ENCODE peak calls at places on chromosomes 11 and 22, in eight cellular contexts. R is lung, L is left ventricle myocardium inferior, Q is PC-9, Y is bronchial epithelial cell, V is K562, J is coronary artery, T is mucosa of descending colon. K is an unnamed sample.

GRCh38 chr22:50342651-50343540 is at the start of gene PPP6R2:
- DNase-seq in R (peak), L (peak), Q (peak), Y (peak), V (peak), J (peak), T (peak), K (peak)

GRCh38 chr22:39290724-39291161 is 28.7 kb downstream of the RPL3 start:
- DNase-seq in R (no peak), L (peak), Q (peak), Y (peak), V (no peak), J (no peak), T (no peak), K (peak)

GRCh38 chr11:112581747-112582146 is 321.1 kb upstream of the PLET1 start:
- DNase-seq in R (no peak), L (no peak), Q (no peak), Y (no peak), V (no peak), J (no peak), T (no peak), K (no peak)

GRCh38 chr11:36155770-36156485 is 133.3 kb downstream of the COMMD9 start:
- DNase-seq in R (no peak), L (no peak), Q (no peak), Y (peak), V (no peak), J (no peak), T (no peak), K (peak)

GRCh38 chr11:77467233-77467632 is 6.7 kb downstream of the PAK1 start:
- DNase-seq in R (no peak), L (no peak), Q (no peak), Y (peak), V (no peak), J (no peak), T (no peak), K (peak)

GRCh38 chr11:17298302-17298701 is 21.8 kb downstream of the NUCB2 start:
- DNase-seq in R (no peak), L (no peak), Q (no peak), Y (no peak), V (no peak), J (no peak), T (no peak), K (no peak)

GRCh38 chr11:34613015-34613414 is 7.9 kb upstream of the EHF start:
- DNase-seq in R (no peak), L (no peak), Q (no peak), Y (no peak), V (no peak), J (no peak), T (no peak), K (no peak)

GRCh38 chr11:113378692-113379091 is 8.9 kb upstream of the ANKK1 start:
- DNase-seq in R (no peak), L (no peak), Q (no peak), Y (peak), V (no peak), J (no peak), T (no peak), K (peak)

GRCh38 chr11:2302844-2303626 is 1.2 kb downstream of the TSPAN32 start:
- DNase-seq in R (no peak), L (peak), Q (no peak), Y (no peak), V (no peak), J (peak), T (peak), K (no peak)

GRCh38 chr11:121444508-121444907 is 7.6 kb upstream of the SORL1 start:
- DNase-seq in R (no peak), L (no peak), Q (no peak), Y (no peak), V (no peak), J (no peak), T (no peak), K (no peak)

GRCh38 chr22:41256254-41256897 is 15.6 kb upstream of the CHADL start:
- DNase-seq in R (no peak), L (no peak), Q (peak), Y (peak), V (no peak), J (no peak), T (no peak), K (peak)

GRCh38 chr11:46410021-46410420 is 18.4 kb upstream of the CHRM4 start:
- DNase-seq in R (no peak), L (no peak), Q (no peak), Y (no peak), V (no peak), J (no peak), T (no peak), K (no peak)

GRCh38 chr11:6703247-6704063 is 20.3 kb upstream of the MRPL17 start:
- DNase-seq in R (peak), L (peak), Q (peak), Y (peak), V (no peak), J (no peak), T (no peak), K (peak)

GRCh38 chr22:19377565-19378361 is 53.8 kb downstream of the HIRA start:
- DNase-seq in R (no peak), L (no peak), Q (no peak), Y (no peak), V (no peak), J (peak), T (no peak), K (no peak)

GRCh38 chr11:2097356-2097997 is 41.7 kb downstream of the IGF2 start:
- DNase-seq in R (peak), L (peak), Q (no peak), Y (peak), V (peak), J (no peak), T (peak), K (peak)

GRCh38 chr11:78372114-78372768 is 45.4 kb downstream of the GAB2 start:
- DNase-seq in R (no peak), L (no peak), Q (no peak), Y (no peak), V (no peak), J (no peak), T (no peak), K (no peak)

GRCh38 chr22:38755155-38755910 is 465 bp downstream of the SUN2 start:
- DNase-seq in R (peak), L (peak), Q (peak), Y (peak), V (peak), J (peak), T (peak), K (peak)

GRCh38 chr22:30559889-30560288 is 13.3 kb upstream of the SEC14L6 start:
- DNase-seq in R (no peak), L (no peak), Q (no peak), Y (no peak), V (no peak), J (no peak), T (no peak), K (no peak)

GRCh38 chr11:80929406-80929805 is 1488.6 kb upstream of the TENM4 start:
- DNase-seq in R (no peak), L (no peak), Q (no peak), Y (peak), V (no peak), J (no peak), T (no peak), K (no peak)

GRCh38 chr22:48573766-48574165 is 1253.9 kb downstream of the BRD1 start:
- DNase-seq in R (no peak), L (no peak), Q (no peak), Y (no peak), V (no peak), J (no peak), T (no peak), K (no peak)
- TF ChIP-seq CTCF in R (no peak), L (no peak), Q (no peak), Y (no peak), V (no peak), J (no peak), T (no peak), K (no peak)

DNA sequence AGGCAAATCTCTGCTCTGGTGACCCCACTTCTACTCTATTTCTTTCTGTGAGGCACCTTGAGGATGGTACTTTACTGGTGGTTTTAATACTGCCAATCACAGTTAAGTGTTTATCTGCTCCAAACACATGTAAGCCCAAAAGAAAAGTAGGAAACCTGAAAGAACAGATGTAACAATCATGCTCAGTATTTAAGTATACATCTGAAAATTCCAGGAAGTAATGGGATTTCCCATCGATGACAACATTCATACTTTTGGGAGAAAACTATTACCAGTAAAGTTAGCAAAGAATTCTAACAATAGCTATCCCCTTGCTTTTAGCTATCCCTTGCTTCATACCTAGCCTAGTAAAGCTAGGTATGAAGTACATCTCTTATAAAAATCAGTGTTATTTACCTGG is 15.9 kb downstream of the CDON start:
- DNase-seq in R (no peak), L (no peak), Q (no peak), Y (no peak), V (no peak), J (no peak), T (no peak), K (no peak)
- H3K4me3 ChIP-seq in R (no peak), L (no peak), Q (no peak), Y (no peak), V (no peak), J (no peak), T (no peak), K (no peak)

GRCh38 chr22:22460635-22461034 is 47.9 kb downstream of the ZNF280B start:
- DNase-seq in R (no peak), L (no peak), Q (no peak), Y (no peak), V (peak), J (no peak), T (no peak), K (no peak)

GRCh38 chr22:22460060-22460459 is 48.5 kb downstream of the ZNF280B start:
- DNase-seq in R (no peak), L (no peak), Q (no peak), Y (no peak), V (no peak), J (no peak), T (no peak), K (no peak)

GRCh38 chr22:22462813-22463567 is 45.6 kb downstream of the ZNF280B start:
- DNase-seq in R (no peak), L (no peak), Q (no peak), Y (no peak), V (peak), J (no peak), T (no peak), K (peak)

GRCh38 chr22:22461583-22461982 is 47.0 kb downstream of the ZNF280B start:
- DNase-seq in R (no peak), L (no peak), Q (no peak), Y (no peak), V (no peak), J (no peak), T (no peak), K (no peak)

DNA sequence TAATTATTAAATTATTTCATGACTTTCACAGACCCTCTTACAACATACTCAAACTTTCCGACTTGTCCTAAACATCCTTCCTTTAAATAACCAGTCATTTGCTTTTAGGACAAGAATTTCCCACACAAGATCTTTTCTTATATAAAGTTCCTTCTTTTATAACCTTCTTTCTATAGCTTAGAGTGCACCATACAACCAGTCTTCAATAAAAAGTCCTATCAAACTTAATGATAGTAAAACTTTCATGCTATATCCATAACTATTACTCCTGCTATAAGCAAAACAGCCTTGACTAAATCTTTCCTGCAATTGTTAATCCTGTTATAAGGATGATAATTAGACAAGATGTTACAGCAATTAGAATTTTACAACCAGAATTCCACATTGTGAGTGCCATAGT is 47.4 kb downstream of the ZNF280B start:
- DNase-seq in R (no peak), L (no peak), Q (no peak), Y (no peak), V (no peak), J (no peak), T (no peak), K (no peak)
- TF ChIP-seq CTCF in R (no peak), L (no peak), Q (no peak), Y (no peak), V (no peak), J (no peak), T (no peak), K (no peak)

DNA sequence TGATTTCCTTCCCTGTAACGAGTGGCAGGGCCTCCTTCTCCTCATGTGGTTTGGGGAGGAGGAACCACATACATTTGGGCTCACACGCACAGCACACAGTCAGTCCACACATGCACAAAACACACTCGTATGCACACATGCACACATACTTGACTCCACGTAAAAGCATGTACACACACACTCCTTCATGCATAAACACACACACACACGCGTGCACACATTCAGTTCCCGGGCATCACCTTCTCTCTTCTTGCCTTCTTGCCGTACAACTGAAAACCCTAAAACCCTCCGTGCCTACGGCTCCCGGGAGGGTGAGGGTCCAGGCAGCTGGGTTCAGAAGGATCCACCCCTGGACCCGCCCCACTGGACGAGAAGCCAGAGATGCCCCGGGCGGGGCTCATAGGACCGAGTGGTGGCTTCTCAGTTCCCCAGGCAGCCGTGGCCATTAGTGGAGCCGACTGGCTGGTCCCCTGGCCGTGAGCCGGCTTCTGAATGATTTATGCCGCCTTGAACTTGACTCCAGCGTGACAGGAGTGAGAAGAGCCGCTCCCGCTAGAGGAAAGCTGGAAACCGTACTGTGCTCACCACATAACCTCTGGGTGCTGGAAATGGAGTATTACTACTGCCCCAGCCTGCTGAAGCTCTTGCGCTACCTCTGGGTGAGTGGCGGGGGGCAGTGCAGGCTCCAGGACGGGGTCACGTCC is 117.4 kb downstream of the KIAA1671 start:
- DNase-seq in R (no peak), L (no peak), Q (no peak), Y (no peak), V (no peak), J (no peak), T (peak), K (no peak)
- H3K4me3 ChIP-seq in R (no peak), L (peak), Q (no peak), Y (no peak), V (no peak), J (peak), T (no peak), K (no peak)

GRCh38 chr11:133041165-133041564 is 491.1 kb downstream of the OPCML start:
- DNase-seq in R (no peak), L (no peak), Q (no peak), Y (no peak), V (no peak), J (no peak), T (no peak), K (no peak)
- TF ChIP-seq CTCF in R (no peak), L (no peak), Q (no peak), Y (no peak), V (no peak), J (no peak), T (no peak), K (no peak)

GRCh38 chr22:36914383-36914752 is 940 bp downstream of the CSF2RB start:
- DNase-seq in R (no peak), L (no peak), Q (no peak), Y (no peak), V (no peak), J (no peak), T (no peak), K (no peak)
- H3K4me3 ChIP-seq in R (no peak), L (peak), Q (no peak), Y (no peak), V (no peak), J (peak), T (no peak), K (no peak)

DNA sequence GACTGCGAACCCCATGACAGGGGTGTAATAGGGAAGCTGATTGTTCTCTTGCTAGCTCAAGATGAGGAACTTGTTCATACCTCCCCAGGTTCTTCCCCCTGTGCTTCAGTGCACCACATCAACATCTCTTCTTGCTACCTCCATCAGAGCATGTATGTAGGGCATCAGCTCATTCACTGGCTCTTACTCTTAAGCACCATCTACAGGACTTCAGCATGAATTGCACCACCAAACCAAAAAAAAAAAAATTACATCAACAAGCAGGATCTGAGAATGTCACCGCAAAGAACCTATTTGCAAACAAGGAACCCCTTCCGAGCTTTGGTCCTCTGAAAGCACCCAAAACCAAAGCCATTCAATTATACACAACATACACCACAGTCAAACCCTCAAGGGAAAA is 2226.5 kb upstream of the RAG2 start:
- DNase-seq in R (no peak), L (no peak), Q (no peak), Y (peak), V (no peak), J (no peak), T (no peak), K (peak)
- TF ChIP-seq CTCF in R (no peak), L (no peak), Q (peak), Y (peak), V (peak), J (no peak), T (no peak), K (peak)

GRCh38 chr11:67271212-67271547 is 4.9 kb downstream of the GRK2 start:
- DNase-seq in R (no peak), L (no peak), Q (no peak), Y (no peak), V (no peak), J (no peak), T (no peak), K (no peak)

GRCh38 chr11:67271548-67272284 is 5.4 kb downstream of the GRK2 start:
- DNase-seq in R (no peak), L (no peak), Q (no peak), Y (no peak), V (no peak), J (peak), T (peak), K (no peak)

GRCh38 chr11:67272327-67273259 is 6.3 kb downstream of the GRK2 start:
- DNase-seq in R (no peak), L (no peak), Q (no peak), Y (no peak), V (no peak), J (no peak), T (peak), K (no peak)

GRCh38 chr11:67274768-67275605 is 8.7 kb downstream of the GRK2 start:
- DNase-seq in R (no peak), L (peak), Q (no peak), Y (no peak), V (no peak), J (no peak), T (peak), K (no peak)

DNA sequence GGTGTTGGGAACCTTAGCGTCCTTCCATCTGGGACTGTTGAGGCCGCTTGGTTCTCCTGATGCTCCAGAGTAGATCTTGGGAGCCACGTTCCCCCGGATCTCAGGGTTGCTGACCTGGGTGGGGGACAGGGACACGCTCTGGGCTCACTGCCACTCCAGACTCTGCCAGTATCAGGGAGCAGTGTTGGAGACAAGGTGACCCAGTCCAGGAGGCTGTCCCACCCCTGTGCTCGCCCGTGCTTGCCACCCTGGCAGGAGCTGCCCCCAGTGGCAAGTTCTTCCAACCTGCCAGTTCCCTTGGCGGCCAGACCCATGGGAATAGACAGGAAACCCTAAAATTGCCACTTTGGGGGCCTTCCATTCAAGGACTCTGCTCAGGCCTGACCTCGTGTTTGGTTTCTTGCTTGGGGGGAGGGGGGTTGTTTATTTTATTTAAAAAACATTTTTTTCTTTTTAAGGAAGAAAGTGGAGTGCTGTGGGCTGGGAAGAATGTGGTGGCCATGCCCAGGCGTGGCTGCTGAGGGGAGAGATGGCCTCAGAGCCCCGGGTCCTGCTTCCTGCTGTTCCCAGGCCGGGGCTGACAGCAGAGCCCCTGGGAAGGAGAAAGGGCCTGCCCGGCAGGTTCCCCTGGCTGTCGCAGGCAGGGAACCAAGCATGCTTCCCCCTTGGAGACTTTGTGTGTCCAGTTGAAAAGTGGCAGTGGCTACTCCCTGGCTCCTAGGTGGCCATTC is 7.2 kb downstream of the GRK2 start:
- DNase-seq in R (no peak), L (no peak), Q (no peak), Y (no peak), V (no peak), J (no peak), T (peak), K (no peak)
- H3K4me3 ChIP-seq in R (no peak), L (peak), Q (no peak), Y (no peak), V (no peak), J (peak), T (no peak), K (no peak)

DNA sequence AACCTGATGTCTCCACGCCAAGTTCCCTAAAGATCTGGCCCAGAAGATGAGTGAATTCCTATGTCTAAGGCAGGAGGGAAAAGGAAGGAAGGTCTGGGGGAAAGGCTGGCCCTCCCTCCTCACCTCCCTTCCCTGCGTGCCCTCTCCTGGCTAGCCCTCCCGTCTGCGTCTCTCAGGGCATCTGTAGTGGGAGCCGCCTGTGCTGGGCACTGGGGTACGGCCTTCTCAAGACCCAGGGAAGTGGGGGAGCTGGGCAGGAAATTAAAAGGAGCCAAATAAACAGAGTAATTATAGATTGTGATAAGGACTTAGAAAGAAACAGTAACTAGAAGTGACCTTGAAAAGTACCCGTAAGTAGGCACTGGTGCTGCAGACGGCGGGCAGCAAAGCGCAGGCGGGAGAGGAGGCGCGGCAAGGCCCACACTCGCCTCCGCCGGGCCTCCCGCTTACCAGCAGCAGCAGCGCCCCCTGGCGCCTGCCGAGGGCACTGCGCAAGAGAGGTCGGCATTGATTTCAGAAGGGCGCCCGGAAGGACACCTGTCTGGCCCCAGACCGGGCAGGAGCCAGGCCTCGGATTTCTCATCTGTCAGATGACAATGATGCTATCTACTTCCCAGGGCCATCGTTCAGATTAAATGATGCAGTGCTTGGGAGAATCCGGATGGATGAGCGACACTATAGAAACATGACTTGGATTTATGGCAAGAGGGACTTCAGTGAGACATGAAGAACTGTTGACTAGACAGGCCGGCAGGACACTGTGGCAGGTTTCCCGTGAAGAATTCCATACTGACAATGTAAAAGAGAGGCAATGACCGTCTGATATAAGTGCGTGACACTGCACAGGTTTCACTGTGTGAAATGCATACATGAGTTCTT is 7.3 kb downstream of the KCNJ1 start:
- DNase-seq in R (peak), L (peak), Q (peak), Y (peak), V (peak), J (no peak), T (peak), K (peak)
- TF ChIP-seq CTCF in R (peak), L (peak), Q (peak), Y (peak), V (peak), J (peak), T (peak), K (peak)